ENCODE peak calls at places on chromosomes 16 and 17, in eight cellular contexts. One of them, this sample, is unnamed. For H3K27me3, the result is how much of the 10 kb centered on the place peaks cover.

GRCh38 chr16:82655315-82655714 is 28.5 kb downstream of the CDH13 start:
- DNase-seq in Caco-2: no peak
- DNase-seq in left lung: no peak
- DNase-seq in AG04450: peak
- DNase-seq in tibial artery: no peak
- DNase-seq in thoracic aorta: no peak
- DNase-seq in body of pancreas: no peak
- DNase-seq in GM23338: no peak
- DNase-seq in this sample: peak

GRCh38 chr16:64751906-64752305 is 370.0 kb downstream of the CDH11 start:
- DNase-seq in Caco-2: no peak
- DNase-seq in body of pancreas: no peak
- DNase-seq in AG04450: peak
- DNase-seq in thoracic aorta: no peak
- DNase-seq in left lung: no peak
- DNase-seq in tibial artery: no peak
- DNase-seq in GM23338: no peak
- DNase-seq in this sample: no peak

GRCh38 chr16:4288148-4288921 is 15.5 kb upstream of the TFAP4 start:
- DNase-seq in AG04450: no peak
- DNase-seq in body of pancreas: peak
- DNase-seq in left lung: peak
- DNase-seq in GM23338: peak
- DNase-seq in thoracic aorta: no peak
- DNase-seq in tibial artery: peak
- DNase-seq in Caco-2: peak
- DNase-seq in this sample: peak

GRCh38 chr17:19502517-19502916 is 31.1 kb upstream of the SLC47A1 start:
- DNase-seq in AG04450: no peak
- DNase-seq in left lung: no peak
- DNase-seq in thoracic aorta: no peak
- DNase-seq in tibial artery: no peak
- DNase-seq in Caco-2: no peak
- DNase-seq in body of pancreas: no peak
- DNase-seq in GM23338: no peak
- DNase-seq in this sample: no peak

GRCh38 chr17:55458977-55459376 is 37.3 kb upstream of the MMD start:
- DNase-seq in Caco-2: no peak
- DNase-seq in tibial artery: no peak
- DNase-seq in left lung: no peak
- DNase-seq in body of pancreas: no peak
- DNase-seq in GM23338: no peak
- DNase-seq in AG04450: no peak
- DNase-seq in thoracic aorta: no peak
- DNase-seq in this sample: no peak

GRCh38 chr16:83199012-83199411 is 572.2 kb downstream of the CDH13 start:
- DNase-seq in AG04450: no peak
- DNase-seq in body of pancreas: no peak
- DNase-seq in thoracic aorta: no peak
- DNase-seq in left lung: no peak
- DNase-seq in GM23338: no peak
- DNase-seq in Caco-2: no peak
- DNase-seq in tibial artery: no peak
- DNase-seq in this sample: no peak

GRCh38 chr16:78464833-78465232 is 365.4 kb downstream of the WWOX start:
- DNase-seq in body of pancreas: no peak
- DNase-seq in GM23338: no peak
- DNase-seq in thoracic aorta: no peak
- DNase-seq in left lung: no peak
- DNase-seq in tibial artery: no peak
- DNase-seq in Caco-2: no peak
- DNase-seq in AG04450: no peak
- DNase-seq in this sample: no peak

GRCh38 chr16:74577882-74578366 is 29.0 kb downstream of the GLG1 start:
- DNase-seq in tibial artery: no peak
- DNase-seq in body of pancreas: no peak
- DNase-seq in Caco-2: no peak
- DNase-seq in GM23338: no peak
- DNase-seq in AG04450: peak
- DNase-seq in thoracic aorta: no peak
- DNase-seq in left lung: no peak
- DNase-seq in this sample: no peak

GRCh38 chr17:46782250-46782953 is 36.1 kb downstream of the WNT3 start:
- DNase-seq in GM23338: peak
- DNase-seq in Caco-2: peak
- DNase-seq in tibial artery: no peak
- DNase-seq in thoracic aorta: no peak
- DNase-seq in left lung: no peak
- DNase-seq in body of pancreas: peak
- DNase-seq in AG04450: no peak
- DNase-seq in this sample: peak

GRCh38 chr16:89540557-89540956 is 19.9 kb upstream of the RPL13 start:
- DNase-seq in tibial artery: no peak
- DNase-seq in AG04450: no peak
- DNase-seq in thoracic aorta: no peak
- DNase-seq in Caco-2: no peak
- DNase-seq in body of pancreas: no peak
- DNase-seq in GM23338: no peak
- DNase-seq in left lung: no peak
- DNase-seq in this sample: no peak

GRCh38 chr17:19418312-19418992 is 7.4 kb downstream of the RNF112 start:
- DNase-seq in AG04450: no peak
- DNase-seq in thoracic aorta: no peak
- DNase-seq in Caco-2: no peak
- DNase-seq in tibial artery: peak
- DNase-seq in body of pancreas: peak
- DNase-seq in GM23338: no peak
- DNase-seq in left lung: no peak
- DNase-seq in this sample: peak

GRCh38 chr17:51298508-51299371 is 38.4 kb downstream of the UTP18 start:
- DNase-seq in AG04450: peak
- DNase-seq in body of pancreas: peak
- DNase-seq in GM23338: peak
- DNase-seq in tibial artery: no peak
- DNase-seq in thoracic aorta: no peak
- DNase-seq in Caco-2: no peak
- DNase-seq in left lung: no peak
- DNase-seq in this sample: peak

GRCh38 chr16:1413684-1414531 is 596 bp downstream of the UNKL start:
- DNase-seq in thoracic aorta: no peak
- DNase-seq in Caco-2: peak
- DNase-seq in GM23338: peak
- DNase-seq in AG04450: no peak
- DNase-seq in tibial artery: peak
- DNase-seq in left lung: peak
- DNase-seq in body of pancreas: peak
- DNase-seq in this sample: peak

GRCh38 chr17:17789410-17789809 is 47.4 kb downstream of the SREBF1 start:
- DNase-seq in Caco-2: no peak
- DNase-seq in body of pancreas: no peak
- DNase-seq in AG04450: no peak
- DNase-seq in left lung: no peak
- DNase-seq in tibial artery: no peak
- DNase-seq in GM23338: no peak
- DNase-seq in thoracic aorta: no peak
- DNase-seq in this sample: no peak

GRCh38 chr17:17789828-17790672 is 46.7 kb downstream of the SREBF1 start:
- DNase-seq in GM23338: no peak
- DNase-seq in tibial artery: no peak
- DNase-seq in thoracic aorta: no peak
- DNase-seq in AG04450: no peak
- DNase-seq in left lung: no peak
- DNase-seq in body of pancreas: no peak
- DNase-seq in Caco-2: no peak
- DNase-seq in this sample: no peak

GRCh38 chr17:17792551-17793377 is 44.0 kb downstream of the SREBF1 start:
- DNase-seq in left lung: no peak
- DNase-seq in AG04450: no peak
- DNase-seq in tibial artery: no peak
- DNase-seq in thoracic aorta: no peak
- DNase-seq in Caco-2: no peak
- DNase-seq in GM23338: peak
- DNase-seq in body of pancreas: no peak
- DNase-seq in this sample: no peak

GRCh38 chr17:17792143-17792550 is 44.6 kb downstream of the SREBF1 start:
- DNase-seq in body of pancreas: no peak
- DNase-seq in tibial artery: no peak
- DNase-seq in thoracic aorta: no peak
- DNase-seq in AG04450: no peak
- DNase-seq in Caco-2: no peak
- DNase-seq in GM23338: no peak
- DNase-seq in left lung: no peak
- DNase-seq in this sample: no peak

DNA sequence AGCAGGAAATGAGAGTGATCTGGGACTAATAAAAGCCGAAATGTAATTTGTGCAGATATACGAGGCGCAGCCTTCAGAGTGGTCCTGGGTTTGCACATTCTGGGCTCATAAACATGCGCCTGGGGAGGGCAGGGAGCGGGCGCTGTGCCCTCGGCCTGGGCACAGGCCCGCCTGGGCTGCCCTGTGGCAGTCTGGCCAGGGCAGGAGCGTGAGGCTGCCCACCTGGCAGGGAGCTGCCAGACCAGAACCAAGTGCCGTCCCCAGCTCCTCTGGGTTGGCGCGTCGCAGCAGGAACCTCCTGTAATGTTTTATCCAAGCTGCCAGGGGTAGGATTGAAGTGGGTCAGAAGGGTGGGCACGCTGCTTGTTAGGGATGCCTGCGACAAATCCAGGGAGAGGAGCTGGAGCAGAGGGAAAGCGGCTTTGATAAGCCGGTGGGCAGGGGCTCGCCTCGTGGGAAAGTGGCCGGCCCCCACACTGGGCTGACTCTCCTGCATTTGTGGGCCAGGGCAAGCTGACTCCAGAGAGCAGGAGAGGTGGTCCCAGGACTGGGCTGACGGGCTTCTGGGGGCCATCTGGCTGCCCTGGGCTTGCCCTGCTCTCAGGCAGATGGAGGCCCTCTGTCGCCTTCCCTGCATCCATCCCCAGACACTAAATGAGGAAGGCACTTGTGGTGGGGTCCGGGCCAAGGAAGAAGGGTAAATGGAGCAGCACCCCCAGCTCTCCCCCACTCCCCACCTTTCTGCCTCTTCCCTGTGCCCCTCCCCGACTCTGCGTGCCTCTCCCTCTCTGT is 45.9 kb downstream of the SREBF1 start:
- DNase-seq in tibial artery: no peak
- DNase-seq in thoracic aorta: no peak
- DNase-seq in left lung: no peak
- DNase-seq in body of pancreas: no peak
- DNase-seq in GM23338: no peak
- DNase-seq in Caco-2: no peak
- DNase-seq in AG04450: no peak
- DNase-seq in this sample: no peak
- H3K27me3 ChIP-seq in tibial artery: under half
- H3K27me3 ChIP-seq in thoracic aorta: under half
- H3K27me3 ChIP-seq in left lung: under half
- H3K27me3 ChIP-seq in body of pancreas: under half
- H3K27me3 ChIP-seq in GM23338: under half
- H3K27me3 ChIP-seq in Caco-2: under half
- H3K27me3 ChIP-seq in AG04450: under half
- H3K27me3 ChIP-seq in this sample: under half

GRCh38 chr16:23827245-23827543 is 8.6 kb upstream of the PRKCB start:
- DNase-seq in Caco-2: no peak
- DNase-seq in GM23338: no peak
- DNase-seq in tibial artery: no peak
- DNase-seq in body of pancreas: no peak
- DNase-seq in AG04450: no peak
- DNase-seq in thoracic aorta: no peak
- DNase-seq in left lung: no peak
- DNase-seq in this sample: no peak

GRCh38 chr16:23829454-23829853 is 6.3 kb upstream of the PRKCB start:
- DNase-seq in tibial artery: no peak
- DNase-seq in AG04450: no peak
- DNase-seq in left lung: no peak
- DNase-seq in Caco-2: no peak
- DNase-seq in body of pancreas: no peak
- DNase-seq in thoracic aorta: no peak
- DNase-seq in GM23338: no peak
- DNase-seq in this sample: no peak

GRCh38 chr16:23833504-23833903 is 2.3 kb upstream of the PRKCB start:
- DNase-seq in GM23338: no peak
- DNase-seq in thoracic aorta: no peak
- DNase-seq in body of pancreas: no peak
- DNase-seq in AG04450: no peak
- DNase-seq in left lung: no peak
- DNase-seq in tibial artery: no peak
- DNase-seq in Caco-2: no peak
- DNase-seq in this sample: no peak

GRCh38 chr16:23832882-23833281 is 2.9 kb upstream of the PRKCB start:
- DNase-seq in body of pancreas: no peak
- DNase-seq in thoracic aorta: no peak
- DNase-seq in left lung: no peak
- DNase-seq in Caco-2: no peak
- DNase-seq in GM23338: no peak
- DNase-seq in AG04450: no peak
- DNase-seq in tibial artery: no peak
- DNase-seq in this sample: no peak

GRCh38 chr16:23830276-23830675 is 5.5 kb upstream of the PRKCB start:
- DNase-seq in Caco-2: no peak
- DNase-seq in left lung: no peak
- DNase-seq in AG04450: no peak
- DNase-seq in body of pancreas: no peak
- DNase-seq in thoracic aorta: no peak
- DNase-seq in tibial artery: no peak
- DNase-seq in GM23338: no peak
- DNase-seq in this sample: no peak
- TF ChIP-seq CTCF in Caco-2: no peak
- TF ChIP-seq CTCF in left lung: no peak
- TF ChIP-seq CTCF in AG04450: no peak
- TF ChIP-seq CTCF in body of pancreas: no peak
- TF ChIP-seq CTCF in thoracic aorta: no peak
- TF ChIP-seq CTCF in tibial artery: no peak
- TF ChIP-seq CTCF in GM23338: no peak
- TF ChIP-seq CTCF in this sample: no peak

DNA sequence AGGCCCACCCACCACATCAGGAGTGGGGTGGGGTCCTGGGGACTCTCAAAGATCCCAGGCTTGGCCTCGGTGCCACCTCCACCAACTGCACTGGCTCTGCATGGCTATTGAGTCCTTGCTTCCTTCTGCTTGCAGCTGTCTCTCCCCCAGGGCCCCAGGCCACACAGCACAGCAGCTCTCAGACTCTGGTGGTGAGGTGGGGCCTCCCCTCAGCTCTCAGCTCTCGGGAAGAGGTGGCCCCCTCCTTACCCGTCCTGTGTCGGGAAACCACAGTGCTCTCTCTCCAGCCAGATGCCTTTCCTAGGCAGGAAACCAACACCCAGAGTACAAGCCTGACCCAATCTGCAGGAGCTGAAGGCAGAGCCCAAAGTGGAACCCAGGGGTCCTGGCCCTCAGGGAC is 18.6 kb downstream of the SRCIN1 start:
- DNase-seq in tibial artery: no peak
- DNase-seq in left lung: no peak
- DNase-seq in GM23338: no peak
- DNase-seq in thoracic aorta: no peak
- DNase-seq in AG04450: no peak
- DNase-seq in Caco-2: no peak
- DNase-seq in body of pancreas: no peak
- DNase-seq in this sample: no peak
- H3K27me3 ChIP-seq in tibial artery: under half
- H3K27me3 ChIP-seq in left lung: under half
- H3K27me3 ChIP-seq in GM23338: under half
- H3K27me3 ChIP-seq in thoracic aorta: under half
- H3K27me3 ChIP-seq in AG04450: half or more
- H3K27me3 ChIP-seq in Caco-2: under half
- H3K27me3 ChIP-seq in body of pancreas: under half
- H3K27me3 ChIP-seq in this sample: under half

GRCh38 chr17:56727876-56728617 is 105.7 kb downstream of the C17orf67 start:
- DNase-seq in tibial artery: no peak
- DNase-seq in AG04450: no peak
- DNase-seq in Caco-2: no peak
- DNase-seq in GM23338: no peak
- DNase-seq in thoracic aorta: no peak
- DNase-seq in body of pancreas: no peak
- DNase-seq in left lung: no peak
- DNase-seq in this sample: no peak
- TF ChIP-seq CTCF in tibial artery: no peak
- TF ChIP-seq CTCF in AG04450: no peak
- TF ChIP-seq CTCF in Caco-2: no peak
- TF ChIP-seq CTCF in GM23338: peak
- TF ChIP-seq CTCF in thoracic aorta: no peak
- TF ChIP-seq CTCF in body of pancreas: no peak
- TF ChIP-seq CTCF in left lung: no peak
- TF ChIP-seq CTCF in this sample: no peak

This sample was measured in cardiac muscle cell.